ENCODE peak calls at places on chromosome 7, in four cellular contexts. F is AG09309, S is cardiac muscle cell, M is GM23338. G is an unnamed sample.

GRCh38 chr7:32115831-32116230 is 45.6 kb upstream of the PDE1C start:
- DNase-seq in S (no peak), F (no peak), M (no peak), G (peak)

GRCh38 chr7:83876593-83876992 is 227.7 kb upstream of the SEMA3E start:
- DNase-seq in F (no peak), M (no peak), S (no peak), G (no peak)

GRCh38 chr7:92133133-92133736 is 1.0 kb downstream of the CYP51A1 start:
- DNase-seq in F (no peak), M (no peak), S (no peak), G (no peak)

GRCh38 chr7:151432658-151433521 is 7.1 kb downstream of the CRYGN start:
- DNase-seq in S (no peak), M (peak), F (no peak), G (no peak)

GRCh38 chr7:36661135-36661840 is 63.0 kb downstream of the AOAH start:
- DNase-seq in F (no peak), S (no peak), M (peak), G (no peak)

GRCh38 chr7:134892002-134892693 is 94.2 kb upstream of the AGBL3 start:
- DNase-seq in S (no peak), M (no peak), F (no peak), G (no peak)

GRCh38 chr7:149310113-149310836 is 48.3 kb downstream of the ZNF783 start:
- DNase-seq in S (peak), M (peak), F (peak), G (peak)

GRCh38 chr7:139182363-139182762 is 48.7 kb upstream of the UBN2 start:
- DNase-seq in F (no peak), S (no peak), M (peak), G (no peak)

GRCh38 chr7:98509836-98510235 is 107.2 kb upstream of the NPTX2 start:
- DNase-seq in F (no peak), S (no peak), M (no peak), G (no peak)

GRCh38 chr7:85186083-85186520 is 754 bp downstream of the SEMA3D start:
- DNase-seq in F (no peak), M (peak), S (peak), G (no peak)

GRCh38 chr7:140697447-140698143 is 1.1 kb downstream of the NDUFB2 start:
- DNase-seq in S (no peak), M (no peak), F (no peak), G (no peak)

GRCh38 chr7:45885264-45885882 is 2.9 kb upstream of the IGFBP1 start:
- DNase-seq in S (no peak), M (no peak), F (no peak), G (no peak)

GRCh38 chr7:157490465-157490912 is 153.7 kb downstream of the DNAJB6 start:
- DNase-seq in F (no peak), M (no peak), S (no peak), G (no peak)

GRCh38 chr7:70238171-70238575 is 639.9 kb downstream of the AUTS2 start:
- DNase-seq in S (peak), M (no peak), F (no peak), G (no peak)

GRCh38 chr7:13179011-13179574 is 491.7 kb downstream of the ARL4A start:
- DNase-seq in M (no peak), F (no peak), S (peak), G (no peak)

GRCh38 chr7:130273081-130273699 is 6.5 kb downstream of the CPA2 start:
- DNase-seq in M (peak), S (peak), F (no peak), G (no peak)

GRCh38 chr7:141708053-141708452 is at the start of gene WEE2:
- DNase-seq in S (no peak), F (no peak), M (no peak), G (no peak)

GRCh38 chr7:111752022-111752582 is 189.8 kb upstream of the IMMP2L start:
- DNase-seq in M (peak), F (no peak), S (peak), G (no peak)

GRCh38 chr7:47088329-47089067 is 493.4 kb downstream of the TNS3 start:
- DNase-seq in M (peak), S (peak), F (no peak), G (no peak)

GRCh38 chr7:46387646-46388045 is 466.6 kb upstream of the IGFBP3 start:
- DNase-seq in M (no peak), S (no peak), F (peak), G (no peak)

GRCh38 chr7:157854066-157854891 is 517.5 kb downstream of the DNAJB6 start:
- DNase-seq in S (no peak), M (no peak), F (no peak), G (no peak)

GRCh38 chr7:15396210-15397158 is 165.3 kb downstream of the AGMO start:
- DNase-seq in S (no peak), F (no peak), M (no peak), G (no peak)

GRCh38 chr7:42747073-42747472 is 164.8 kb downstream of the C7orf25 start:
- DNase-seq in M (no peak), F (no peak), S (no peak), G (no peak)

GRCh38 chr7:157932498-157933218 is 595.9 kb downstream of the DNAJB6 start:
- DNase-seq in F (no peak), S (no peak), M (no peak), G (no peak)

GRCh38 chr7:80772347-80773101 is 134.1 kb downstream of the CD36 start:
- DNase-seq in F (no peak), S (peak), M (peak), G (no peak)

GRCh38 chr7:122552769-122553168 is 146.1 kb downstream of the RNF133 start:
- DNase-seq in F (no peak), S (no peak), M (no peak), G (no peak)

GRCh38 chr7:121084748-121085336 is 96.3 kb downstream of the CPED1 start:
- DNase-seq in F (peak), M (no peak), S (no peak), G (peak)

GRCh38 chr7:3064077-3064476 is 20.4 kb upstream of the CARD11 start:
- DNase-seq in S (no peak), M (no peak), F (no peak), G (no peak)

GRCh38 chr7:129285195-129285594 is 60.4 kb downstream of the AHCYL2 start:
- DNase-seq in M (no peak), F (no peak), S (no peak), G (no peak)

GRCh38 chr7:134184767-134185166 is 57.6 kb downstream of the LRGUK start:
- DNase-seq in M (no peak), S (no peak), F (no peak), G (no peak)

GRCh38 chr7:157001920-157002818 is 8.3 kb downstream of the MNX1 start:
- DNase-seq in F (no peak), M (peak), S (no peak), G (no peak)

GRCh38 chr7:152859781-152860191 is 100.2 kb downstream of the ACTR3B start:
- DNase-seq in F (no peak), M (peak), S (no peak), G (no peak)

GRCh38 chr7:138228119-138228518 is 151.9 kb downstream of the AKR1D1 start:
- DNase-seq in M (no peak), F (no peak), S (no peak), G (no peak)

GRCh38 chr7:115585015-115585655 is 445.4 kb downstream of the TFEC start:
- DNase-seq in S (no peak), M (no peak), F (no peak), G (no peak)

GRCh38 chr7:70436815-70437350 is 695.1 kb upstream of the GALNT17 start:
- DNase-seq in M (no peak), S (no peak), F (no peak), G (no peak)

GRCh38 chr7:63009771-63010170 is 988.9 kb upstream of the ZNF722 start:
- DNase-seq in S (no peak), M (no peak), F (no peak), G (no peak)

GRCh38 chr7:63012633-63013183 is 985.9 kb upstream of the ZNF722 start:
- DNase-seq in M (no peak), S (no peak), F (no peak), G (no peak)

DNA sequence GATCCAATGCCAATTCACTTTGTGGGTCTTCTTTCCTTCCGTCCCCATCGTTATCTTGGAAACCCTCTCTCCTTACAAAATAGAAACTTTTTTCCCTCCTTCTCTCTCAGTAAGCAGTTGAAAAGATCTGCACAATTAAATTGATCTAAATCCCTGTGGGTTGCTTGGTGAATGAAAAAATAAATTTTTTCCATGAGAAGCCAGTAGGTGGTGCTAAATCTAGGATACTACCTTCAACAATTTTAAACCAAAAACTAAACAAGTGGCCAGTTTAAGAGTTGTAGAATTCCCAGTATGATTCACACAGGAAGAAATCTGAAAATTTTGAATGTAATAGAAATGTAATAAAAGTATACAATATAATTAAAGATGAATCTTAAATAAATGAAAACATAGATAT is 990.3 kb upstream of the ZNF722 start:
- DNase-seq in M (peak), S (no peak), F (no peak), G (no peak)
- TF ChIP-seq CTCF in M (no peak), S (no peak), F (no peak), G (no peak)

DNA sequence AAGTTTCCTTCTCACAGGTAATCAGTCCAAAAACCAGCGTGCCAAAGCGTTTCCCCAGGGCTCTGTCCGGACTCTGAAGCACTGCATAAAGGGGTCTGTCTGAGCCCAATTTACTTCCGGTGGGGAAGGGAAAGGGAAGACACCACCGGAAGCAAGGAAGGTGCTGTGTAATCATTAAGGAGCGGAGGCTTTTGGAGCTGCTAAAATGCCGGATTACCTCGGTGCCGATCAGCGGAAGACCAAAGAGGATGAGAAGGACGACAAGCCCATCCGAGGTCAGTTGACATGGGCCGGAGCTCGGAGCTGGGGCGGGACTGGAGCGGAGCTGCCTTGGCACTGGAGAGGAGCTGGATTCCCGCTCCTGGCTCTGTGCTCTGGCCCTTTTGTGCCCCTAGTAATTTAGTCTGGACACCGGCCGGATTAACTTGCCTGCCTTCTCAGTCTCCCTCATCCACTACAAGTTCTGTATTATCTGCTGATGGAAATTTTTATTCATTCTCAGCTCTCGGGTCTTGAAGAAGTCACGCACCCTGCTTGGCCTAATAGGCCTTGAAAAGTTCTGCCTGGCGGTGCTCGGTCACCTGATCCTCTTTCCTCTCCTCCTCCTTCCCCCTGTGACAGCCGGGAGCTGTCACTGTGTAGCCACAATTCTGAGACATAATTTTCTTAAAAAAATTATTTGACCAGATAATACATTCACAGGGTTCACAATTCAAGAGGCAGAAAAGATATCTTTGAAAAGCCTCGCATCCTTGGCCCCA is at the start of gene PSMC2:
- DNase-seq in M (peak), F (peak), S (peak), G (peak)
- TF ChIP-seq CTCF in M (no peak), F (no peak), S (no peak), G (no peak)

GRCh38 chr7:504221-505081 is 15.2 kb downstream of the PDGFA start:
- DNase-seq in S (no peak), M (no peak), F (no peak), G (no peak)

GRCh38 chr7:501526-501925 is 18.1 kb downstream of the PDGFA start:
- DNase-seq in S (no peak), M (no peak), F (no peak), G (no peak)

GRCh38 chr7:503575-504111 is 16.0 kb downstream of the PDGFA start:
- DNase-seq in F (no peak), M (no peak), S (no peak), G (no peak)

GRCh38 chr7:502296-502695 is 17.4 kb downstream of the PDGFA start:
- DNase-seq in F (no peak), S (no peak), M (no peak), G (no peak)

DNA sequence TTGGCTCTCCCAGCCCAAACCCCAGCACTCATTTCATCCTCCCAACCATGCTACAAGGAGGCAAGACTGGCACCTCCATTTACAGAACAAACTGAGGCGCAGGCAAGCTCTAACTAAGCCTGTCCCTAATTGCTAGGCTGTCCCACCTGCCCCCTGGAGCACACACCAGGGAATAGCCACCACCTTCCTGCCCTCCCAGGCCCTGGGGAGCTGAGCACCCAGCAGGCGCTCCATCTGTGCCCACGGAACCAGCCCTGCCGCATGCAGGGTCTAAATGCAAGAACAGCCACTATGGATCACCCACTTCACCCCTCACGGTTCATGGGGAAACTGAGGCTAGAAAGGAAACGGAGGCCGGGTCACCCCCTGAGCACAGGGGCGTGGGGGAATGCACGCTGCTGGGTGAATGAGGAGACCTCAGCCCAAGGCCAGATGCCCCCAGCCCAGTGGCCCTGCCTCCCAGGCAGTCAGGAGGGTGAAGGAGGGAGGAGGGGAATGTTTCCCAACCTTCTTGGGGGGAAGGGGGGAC is 16.5 kb downstream of the PDGFA start:
- DNase-seq in F (no peak), M (no peak), S (no peak), G (no peak)
- TF ChIP-seq CTCF in F (no peak), M (no peak), S (peak), G (no peak)

GRCh38 chr7:19713676-19714075 is 4.8 kb upstream of the POLR1F start:
- DNase-seq in M (peak), S (peak), F (peak), G (no peak)
- TF ChIP-seq CTCF in M (peak), S (peak), F (peak), G (peak)

GRCh38 chr7:95047291-95047690 is 139.9 kb downstream of the PPP1R9A start:
- DNase-seq in F (no peak), M (no peak), S (no peak), G (no peak)

GRCh38 chr7:95046494-95047240 is 139.3 kb downstream of the PPP1R9A start:
- DNase-seq in F (no peak), M (no peak), S (no peak), G (no peak)

GRCh38 chr7:95045236-95045923 is 138.0 kb downstream of the PPP1R9A start:
- DNase-seq in S (no peak), F (no peak), M (peak), G (no peak)
- TF ChIP-seq CTCF in S (peak), F (peak), M (peak), G (peak)

DNA sequence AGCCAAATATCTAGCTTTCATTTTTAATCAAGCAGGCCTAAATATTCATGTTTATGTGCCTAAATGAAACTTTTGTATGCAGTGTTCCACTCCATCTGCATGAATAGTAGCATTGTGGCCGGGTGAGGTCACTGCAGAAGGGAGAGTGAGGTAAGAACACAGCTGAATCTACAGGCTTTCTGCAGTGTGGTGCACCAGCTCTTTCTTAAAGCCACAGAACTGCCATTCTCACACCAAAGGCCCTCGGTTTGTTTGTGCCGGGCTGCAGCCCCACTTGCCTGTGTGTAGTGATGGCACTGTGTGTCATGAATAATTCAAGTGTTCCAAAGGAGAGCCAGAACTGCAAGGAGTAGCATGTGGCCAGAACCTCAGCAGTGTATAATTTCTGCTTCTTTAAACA is 204.1 kb downstream of the TRIL start:
- DNase-seq in M (no peak), S (no peak), F (no peak), G (no peak)
- TF ChIP-seq CTCF in M (no peak), S (peak), F (no peak), G (no peak)

GRCh38 chr7:101668726-101669125 is 39.6 kb upstream of the MYL10 start:
- DNase-seq in M (no peak), S (no peak), F (no peak), G (no peak)

GRCh38 chr7:101667959-101668358 is 38.9 kb upstream of the MYL10 start:
- DNase-seq in F (no peak), M (no peak), S (no peak), G (no peak)

GRCh38 chr7:101667399-101667798 is 38.3 kb upstream of the MYL10 start:
- DNase-seq in M (no peak), F (no peak), S (no peak), G (no peak)

GRCh38 chr7:101666751-101667150 is 37.7 kb upstream of the MYL10 start:
- DNase-seq in F (no peak), S (no peak), M (no peak), G (no peak)

DNA sequence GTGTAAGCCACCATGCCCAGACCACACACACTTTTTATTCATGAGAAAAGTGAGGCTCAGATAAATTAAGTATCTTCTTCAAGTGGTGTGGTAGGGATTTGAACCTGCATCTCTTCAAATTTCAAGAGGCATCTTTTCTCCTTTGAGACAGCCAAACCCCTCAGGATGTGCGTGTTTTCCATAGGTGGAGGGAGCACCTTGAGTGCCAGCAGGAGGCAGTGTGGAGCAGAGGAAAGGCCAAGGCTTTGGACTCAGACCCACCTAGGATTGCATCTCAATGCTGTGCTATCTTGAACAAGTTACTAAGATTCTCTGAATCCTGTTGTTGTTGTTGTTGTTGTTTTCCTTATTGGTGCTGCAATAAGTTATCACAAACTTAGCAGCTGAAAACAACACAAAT is 40.2 kb upstream of the MYL10 start:
- DNase-seq in S (no peak), M (peak), F (no peak), G (no peak)
- TF ChIP-seq CTCF in S (peak), M (peak), F (peak), G (peak)